ENCODE peak calls at places on chromosome 19, in four cellular contexts. W, B, T and M are unnamed samples.

GRCh38 chr19:32068805-32069204 is 276.6 kb upstream of the ZNF507 start:
- DNase-seq in W (no peak), T (no peak), B (no peak), M (no peak)

GRCh38 chr19:55304279-55304978 is 20.6 kb downstream of the BRSK1 start:
- DNase-seq in B (no peak), T (no peak), W (peak; percentile 85), M (peak; percentile 78)

GRCh38 chr19:55460670-55461258 is 678 bp downstream of the ISOC2 start:
- DNase-seq in W (peak; percentile 75), T (peak; percentile 97), B (peak; percentile 90), M (no peak)

GRCh38 chr19:46022061-46022430 is 807 bp downstream of the PGLYRP1 start:
- DNase-seq in T (peak; percentile 79), B (no peak), W (no peak), M (no peak)

GRCh38 chr19:38877781-38878574 is at the start of gene RINL:
- DNase-seq in W (no peak), T (no peak), B (no peak), M (no peak)

GRCh38 chr19:14837391-14837790 is 2.4 kb upstream of the OR7A5 start:
- DNase-seq in T (no peak), W (no peak), B (no peak), M (no peak)

GRCh38 chr19:4229179-4229931 is at the start of gene EBI3:
- DNase-seq in T (peak; percentile 86), B (no peak), W (peak; percentile 74), M (peak; percentile 70)

GRCh38 chr19:49564616-49565045 is 15.7 kb downstream of the NOSIP start:
- DNase-seq in B (no peak), T (no peak), W (no peak), M (no peak)

GRCh38 chr19:29115181-29115580 is 97.8 kb downstream of the UQCRFS1 start:
- DNase-seq in B (no peak), W (no peak), T (peak; percentile 70), M (no peak)

GRCh38 chr19:2536461-2536860 is 60.5 kb downstream of the GADD45B start:
- DNase-seq in W (no peak), T (no peak), B (no peak), M (no peak)

GRCh38 chr19:2476451-2477140 is 669 bp downstream of the GADD45B start:
- DNase-seq in T (no peak), B (peak; percentile 55), W (peak; percentile 57), M (no peak)

GRCh38 chr19:3986260-3987041 is 1.2 kb upstream of the EEF2 start:
- DNase-seq in T (no peak), W (peak; percentile 81), B (no peak), M (peak; percentile 65)

GRCh38 chr19:14003279-14004051 is 2.7 kb downstream of the RFX1 start:
- DNase-seq in B (no peak), W (no peak), T (no peak), M (no peak)

GRCh38 chr19:43697295-43697694 is 18.6 kb upstream of the IRGC start:
- DNase-seq in T (no peak), W (no peak), B (no peak), M (no peak)

GRCh38 chr19:48656840-48657474 is 11.0 kb upstream of the CA11 start:
- DNase-seq in T (no peak), B (no peak), W (peak; percentile 65), M (peak; percentile 65)

GRCh38 chr19:2477732-2478191 is 1.8 kb downstream of the GADD45B start:
- DNase-seq in W (peak; percentile 63), B (peak; percentile 36), T (no peak), M (no peak)

GRCh38 chr19:40693150-40693788 is 2.8 kb upstream of the NUMBL start:
- DNase-seq in W (no peak), B (no peak), T (no peak), M (no peak)

GRCh38 chr19:43675269-43675879 is 5.4 kb upstream of the PLAUR start:
- DNase-seq in W (peak; percentile 88), B (no peak), T (no peak), M (peak; percentile 72)

GRCh38 chr19:43809762-43810696 is 7.8 kb upstream of the LYPD5 start:
- DNase-seq in W (peak; percentile 82), B (no peak), T (peak; percentile 2), M (no peak)

GRCh38 chr19:48454150-48454730 is 1.1 kb upstream of the KCNJ14 start:
- DNase-seq in T (no peak), W (no peak), B (no peak), M (no peak)

GRCh38 chr19:31160346-31160926 is 188.8 kb downstream of the TSHZ3 start:
- DNase-seq in B (no peak), W (no peak), T (no peak), M (no peak)

GRCh38 chr19:31436121-31436776 is 87.0 kb upstream of the TSHZ3 start:
- DNase-seq in T (no peak), W (no peak), B (no peak), M (no peak)

GRCh38 chr19:46551175-46551574 is 50.0 kb upstream of the CALM3 start:
- DNase-seq in W (no peak), B (no peak), T (no peak), M (no peak)

GRCh38 chr19:18507021-18507726 is 14.7 kb downstream of the ELL start:
- DNase-seq in B (no peak), W (no peak), T (no peak), M (no peak)

GRCh38 chr19:18847516-18848463 is 16.0 kb downstream of the UPF1 start:
- DNase-seq in B (peak; percentile 67), W (no peak), T (no peak), M (no peak)

GRCh38 chr19:19514215-19514633 is 1.1 kb downstream of the TSSK6 start:
- DNase-seq in W (no peak), B (peak; percentile 51), T (no peak), M (no peak)

DNA sequence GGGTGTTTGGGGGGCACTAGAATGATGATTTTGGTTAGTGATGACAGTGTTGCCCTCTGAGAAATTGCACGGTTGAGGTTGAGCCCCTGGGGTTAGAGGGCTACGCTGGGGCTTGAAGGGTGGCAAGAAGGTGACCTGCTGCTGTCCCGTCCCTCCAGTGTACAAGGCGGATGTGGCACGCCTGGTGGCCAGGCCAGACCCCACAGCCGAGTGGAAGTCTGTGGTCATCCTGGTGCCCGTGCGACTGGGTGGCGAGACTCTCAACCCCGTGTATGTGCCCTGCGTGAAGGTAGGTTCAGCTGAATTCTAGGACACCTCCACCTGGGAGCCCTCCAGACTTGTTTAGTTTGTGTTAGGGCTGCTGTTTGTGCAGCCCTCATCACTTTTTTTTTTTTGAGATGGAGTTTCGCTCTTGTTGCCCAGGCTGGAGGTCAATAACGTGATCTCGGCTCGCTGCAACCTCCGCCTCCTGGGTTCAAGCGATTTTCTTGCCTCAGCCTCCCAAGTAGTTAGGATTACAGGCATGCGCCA is 5.1 kb downstream of the ATG4D start:
- DNase-seq in B (no peak), W (no peak), T (no peak), M (no peak)
- TF ChIP-seq POLR2A in B (no peak), W (no peak), T (no peak), M (no peak)

DNA sequence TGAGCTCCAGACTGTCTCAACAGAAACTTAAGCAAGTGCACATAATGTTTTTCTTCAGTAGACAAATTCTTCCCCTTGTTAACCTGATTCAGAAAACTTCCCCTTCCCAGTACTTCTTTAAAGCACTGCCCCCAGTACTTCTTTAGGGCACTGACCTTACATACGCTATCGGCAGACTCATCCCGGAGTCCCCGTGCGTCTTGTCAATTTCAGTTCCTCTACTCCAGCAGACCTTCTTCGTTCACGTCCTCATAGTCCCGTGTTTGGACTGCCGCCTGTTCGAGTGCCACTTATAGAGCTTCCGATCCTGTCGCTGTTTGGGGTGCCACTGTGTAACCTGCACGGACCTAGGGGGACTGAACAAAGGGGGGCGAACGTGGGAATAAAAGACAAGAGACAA is 29.0 kb downstream of the ZNF627 start:
- DNase-seq in T (no peak), B (no peak), W (no peak), M (no peak)
- TF ChIP-seq POLR2A in T (no peak), B (no peak), W (no peak), M (no peak)

GRCh38 chr19:17389957-17390664 is 3.9 kb downstream of the CCDC194 start:
- DNase-seq in W (no peak), T (no peak), B (no peak), M (no peak)

GRCh38 chr19:17394891-17395415 is 957 bp upstream of the CCDC194 start:
- DNase-seq in W (peak; percentile 66), B (peak; percentile 70), T (no peak), M (peak; percentile 67)

GRCh38 chr19:17391371-17392151 is 2.4 kb downstream of the CCDC194 start:
- DNase-seq in B (no peak), T (no peak), W (no peak), M (no peak)

GRCh38 chr19:17390665-17391370 is 3.2 kb downstream of the CCDC194 start:
- DNase-seq in W (peak; percentile 91), B (peak; percentile 90), T (peak; percentile 97), M (peak; percentile 98)

GRCh38 chr19:17393914-17394313 is at the start of gene CCDC194:
- DNase-seq in T (no peak), B (no peak), W (no peak), M (no peak)
- TF ChIP-seq POLR2A in T (no peak), B (no peak), W (no peak), M (no peak)

DNA sequence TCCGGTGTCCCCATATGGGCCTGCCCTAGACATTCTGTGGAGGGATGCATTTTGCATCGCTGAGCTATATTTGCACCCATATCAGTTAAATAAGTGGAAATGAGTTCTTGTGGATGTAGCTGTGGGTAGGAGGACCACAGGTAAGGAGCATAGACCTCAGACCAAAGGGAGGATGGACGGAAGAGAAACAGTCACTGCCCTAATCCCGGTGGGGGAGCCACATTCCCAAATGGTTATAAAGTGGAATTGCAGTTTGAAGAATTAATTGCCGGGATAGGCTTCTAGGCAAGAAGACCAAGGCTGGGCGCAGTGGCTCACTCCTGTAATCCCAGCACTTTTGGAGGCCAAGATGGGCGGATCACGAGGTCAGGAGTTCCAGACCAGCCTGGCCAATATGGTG is 1.8 kb downstream of the SDHAF1 start:
- DNase-seq in W (no peak), T (no peak), B (no peak), M (no peak)
- TF ChIP-seq POLR2A in W (no peak), T (no peak), B (no peak), M (no peak)

GRCh38 chr19:9834726-9835506 is at the start of gene PIN1:
- DNase-seq in T (peak; percentile 100), B (peak; percentile 99), W (peak; percentile 96), M (peak; percentile 97)
- TF ChIP-seq POLR2A in T (no peak), B (no peak), W (peak; percentile 61), M (peak; percentile 77)

GRCh38 chr19:1172353-1173159 is 1.5 kb downstream of the SBNO2 start:
- DNase-seq in B (peak; percentile 53), W (peak; percentile 54), T (peak; percentile 93), M (no peak)
- TF ChIP-seq POLR2A in B (no peak), W (no peak), T (no peak), M (no peak)

GRCh38 chr19:16518483-16519229 is 22.5 kb downstream of the C19orf44 start:
- DNase-seq in T (no peak), W (no peak), B (no peak), M (no peak)
- TF ChIP-seq POLR2A in T (no peak), W (no peak), B (no peak), M (no peak)